ENCODE peak calls at places on chromosomes 5 and 9, in nine cellular contexts. M, D, S, X, K, R, U, W and J are unnamed samples. For H3K9me3, the result is how much of the 10 kb centered on the place peaks cover.

GRCh38 chr5:33726422-33727165 is 165.2 kb downstream of the ADAMTS12 start:
- DNase-seq in M (peak), D (no peak), S (no peak), X (no peak), K (no peak), R (no peak), U (no peak), W (no peak), J (no peak)

GRCh38 chr5:81081461-81081835 is 121.3 kb downstream of the RASGRF2 start:
- DNase-seq in M (no peak), D (no peak), S (no peak), X (no peak), K (no peak), R (no peak), U (no peak), W (no peak), J (no peak)

GRCh38 chr5:18105449-18105848 is 471.2 kb downstream of the TAF11L14 start:
- DNase-seq in M (peak), D (no peak), S (no peak), X (no peak), K (no peak), R (no peak), U (no peak), W (no peak), J (no peak)

GRCh38 chr5:15550502-15551115 is 50.6 kb downstream of the FBXL7 start:
- DNase-seq in M (no peak), D (no peak), S (no peak), X (no peak), K (no peak), R (no peak), U (no peak), W (no peak), J (no peak)

GRCh38 chr5:79495311-79495710 is 18.6 kb downstream of the HOMER1 start:
- DNase-seq in M (peak), D (no peak), S (peak), X (no peak), K (no peak), R (no peak), U (no peak), W (no peak), J (no peak)

GRCh38 chr9:118686940-118687339 is 682.3 kb downstream of the BRINP1 start:
- DNase-seq in M (no peak), D (no peak), S (no peak), X (no peak), K (no peak), R (no peak), U (no peak), W (no peak), J (no peak)

GRCh38 chr9:34126207-34127034 is at the start of gene DCAF12:
- DNase-seq in M (peak), D (peak), S (peak), X (peak), K (peak), R (peak), U (peak), W (peak), J (peak)

GRCh38 chr9:125079931-125080330 is 63.4 kb downstream of the SCAI start:
- DNase-seq in M (no peak), D (no peak), S (no peak), X (no peak), K (no peak), R (no peak), U (no peak), W (no peak), J (no peak)

GRCh38 chr5:127602896-127603470 is 45.9 kb upstream of the CTXN3 start:
- DNase-seq in M (no peak), D (no peak), S (no peak), X (no peak), K (no peak), R (no peak), U (no peak), W (no peak), J (no peak)

GRCh38 chr9:83451308-83451707 is 86.9 kb downstream of the FRMD3 start:
- DNase-seq in M (peak), D (no peak), S (no peak), X (no peak), K (no peak), R (no peak), U (no peak), W (no peak), J (no peak)

GRCh38 chr5:115472601-115473000 is 72.0 kb downstream of the FEM1C start:
- DNase-seq in M (no peak), D (no peak), S (no peak), X (no peak), K (no peak), R (no peak), U (no peak), W (peak), J (no peak)

GRCh38 chr9:121682201-121682600 is 30.8 kb downstream of the DAB2IP start:
- DNase-seq in M (no peak), D (peak), S (no peak), X (no peak), K (no peak), R (no peak), U (no peak), W (no peak), J (no peak)

GRCh38 chr5:126007841-126008240 is 415.4 kb upstream of the GRAMD2B start:
- DNase-seq in M (no peak), D (no peak), S (no peak), X (no peak), K (no peak), R (no peak), U (no peak), W (no peak), J (peak)

GRCh38 chr9:571066-571465 is 270.4 kb upstream of the DMRT1 start:
- DNase-seq in M (no peak), D (no peak), S (peak), X (no peak), K (no peak), R (no peak), U (no peak), W (no peak), J (no peak)

GRCh38 chr5:161286066-161286655 is 260.4 kb downstream of the GABRB2 start:
- DNase-seq in M (no peak), D (no peak), S (no peak), X (no peak), K (no peak), R (no peak), U (no peak), W (no peak), J (no peak)

GRCh38 chr5:75342836-75343235 is 5.8 kb downstream of the HMGCR start:
- DNase-seq in M (peak), D (no peak), S (no peak), X (no peak), K (no peak), R (no peak), U (no peak), W (no peak), J (no peak)

GRCh38 chr5:113093561-113093960 is 117.0 kb downstream of the DCP2 start:
- DNase-seq in M (peak), D (no peak), S (no peak), X (no peak), K (no peak), R (no peak), U (no peak), W (no peak), J (no peak)

GRCh38 chr9:133705576-133705975 is 32.6 kb downstream of the SARDH start:
- DNase-seq in M (no peak), D (peak), S (no peak), X (no peak), K (no peak), R (peak), U (no peak), W (peak), J (no peak)

GRCh38 chr9:137044502-137045177 is 1.3 kb downstream of the NPDC1 start:
- DNase-seq in M (peak), D (peak), S (peak), X (no peak), K (no peak), R (no peak), U (no peak), W (no peak), J (no peak)

GRCh38 chr5:133520991-133521706 is 91.2 kb downstream of the FSTL4 start:
- DNase-seq in M (no peak), D (no peak), S (no peak), X (no peak), K (no peak), R (no peak), U (no peak), W (no peak), J (no peak)

GRCh38 chr5:167665841-167666375 is 625.5 kb upstream of the WWC1 start:
- DNase-seq in M (no peak), D (no peak), S (no peak), X (no peak), K (no peak), R (no peak), U (no peak), W (no peak), J (no peak)

GRCh38 chr5:58836351-58836750 is 253.5 kb downstream of the RAB3C start:
- DNase-seq in M (no peak), D (no peak), S (no peak), X (no peak), K (no peak), R (no peak), U (no peak), W (no peak), J (no peak)

GRCh38 chr9:94169978-94170377 is 85.7 kb downstream of the PTPDC1 start:
- DNase-seq in M (no peak), D (no peak), S (no peak), X (no peak), K (no peak), R (no peak), U (no peak), W (no peak), J (no peak)

GRCh38 chr9:117300686-117301085 is 114.2 kb downstream of the ASTN2 start:
- DNase-seq in M (no peak), D (no peak), S (no peak), X (no peak), K (no peak), R (no peak), U (no peak), W (no peak), J (no peak)

GRCh38 chr5:129591508-129592160 is 131.5 kb downstream of the ADAMTS19 start:
- DNase-seq in M (no peak), D (no peak), S (no peak), X (no peak), K (no peak), R (no peak), U (no peak), W (no peak), J (no peak)

GRCh38 chr5:177472460-177473441 is 683 bp downstream of the DBN1 start:
- DNase-seq in M (peak), D (no peak), S (peak), X (no peak), K (no peak), R (no peak), U (peak), W (peak), J (no peak)

GRCh38 chr5:52007230-52007858 is 624.1 kb downstream of the ISL1 start:
- DNase-seq in M (peak), D (no peak), S (no peak), X (no peak), K (no peak), R (peak), U (peak), W (peak), J (no peak)

GRCh38 chr5:137932800-137933199 is 43.5 kb downstream of the PKD2L2 start:
- DNase-seq in M (no peak), D (no peak), S (no peak), X (no peak), K (no peak), R (no peak), U (no peak), W (no peak), J (no peak)

GRCh38 chr9:38284768-38285080 is 107.8 kb upstream of the ALDH1B1 start:
- DNase-seq in M (no peak), D (no peak), S (no peak), X (no peak), K (no peak), R (no peak), U (no peak), W (no peak), J (no peak)

GRCh38 chr9:6549106-6549505 is 96.4 kb downstream of the GLDC start:
- DNase-seq in M (no peak), D (no peak), S (no peak), X (no peak), K (no peak), R (no peak), U (no peak), W (no peak), J (no peak)

GRCh38 chr5:80516826-80517225 is 28.9 kb downstream of the FAM151B start:
- DNase-seq in M (peak), D (no peak), S (no peak), X (no peak), K (no peak), R (no peak), U (no peak), W (no peak), J (peak)

GRCh38 chr9:137905740-137906139 is 28.2 kb downstream of the CACNA1B start:
- DNase-seq in M (no peak), D (no peak), S (no peak), X (no peak), K (no peak), R (no peak), U (no peak), W (no peak), J (no peak)

DNA sequence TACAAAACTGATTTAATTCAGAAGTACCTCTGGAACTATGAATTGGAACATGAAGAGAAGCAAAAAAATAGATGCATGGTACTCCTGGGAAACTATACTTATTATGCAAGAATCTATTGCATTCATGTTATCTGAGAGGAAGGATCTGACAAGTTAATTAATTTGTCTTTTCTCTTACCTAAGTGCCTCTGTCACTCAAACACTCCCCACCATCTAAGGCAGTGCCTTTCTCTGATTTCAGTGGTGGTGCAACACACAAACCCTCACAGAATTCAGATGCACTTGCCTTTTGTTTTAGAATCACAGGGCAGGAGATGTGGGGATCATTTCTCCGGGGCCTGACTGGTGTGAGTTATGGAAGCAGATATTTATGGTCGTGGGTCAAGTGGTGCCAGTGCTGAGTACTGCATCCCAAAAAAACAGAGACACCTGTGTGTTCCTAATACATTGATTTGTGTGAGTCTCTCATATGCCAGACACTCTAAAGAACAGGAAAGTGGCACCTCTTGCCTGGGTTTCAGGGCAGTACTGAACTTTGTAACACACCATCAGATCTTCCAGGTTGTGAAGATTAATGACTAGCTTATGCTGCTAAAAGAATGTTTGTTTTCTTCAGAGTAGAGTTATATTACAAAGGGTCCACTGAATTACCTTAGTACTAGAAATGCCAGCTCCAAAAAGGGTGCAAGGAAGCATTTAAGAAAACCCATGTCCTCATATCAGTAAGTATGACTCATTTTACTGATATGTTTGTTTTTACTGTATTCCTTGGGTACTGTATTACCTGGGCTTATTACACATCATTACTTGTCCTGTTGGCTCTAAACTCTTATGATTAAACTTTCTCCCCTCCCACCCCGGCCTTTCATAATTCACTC is 52.7 kb upstream of the C9orf72 start:
- DNase-seq in M (peak), D (no peak), S (no peak), X (no peak), K (no peak), R (no peak), U (no peak), W (no peak), J (no peak)
- H3K27ac ChIP-seq in M (peak), D (no peak), S (peak), X (no peak), K (no peak), R (no peak), U (no peak), W (no peak), J (no peak)

DNA sequence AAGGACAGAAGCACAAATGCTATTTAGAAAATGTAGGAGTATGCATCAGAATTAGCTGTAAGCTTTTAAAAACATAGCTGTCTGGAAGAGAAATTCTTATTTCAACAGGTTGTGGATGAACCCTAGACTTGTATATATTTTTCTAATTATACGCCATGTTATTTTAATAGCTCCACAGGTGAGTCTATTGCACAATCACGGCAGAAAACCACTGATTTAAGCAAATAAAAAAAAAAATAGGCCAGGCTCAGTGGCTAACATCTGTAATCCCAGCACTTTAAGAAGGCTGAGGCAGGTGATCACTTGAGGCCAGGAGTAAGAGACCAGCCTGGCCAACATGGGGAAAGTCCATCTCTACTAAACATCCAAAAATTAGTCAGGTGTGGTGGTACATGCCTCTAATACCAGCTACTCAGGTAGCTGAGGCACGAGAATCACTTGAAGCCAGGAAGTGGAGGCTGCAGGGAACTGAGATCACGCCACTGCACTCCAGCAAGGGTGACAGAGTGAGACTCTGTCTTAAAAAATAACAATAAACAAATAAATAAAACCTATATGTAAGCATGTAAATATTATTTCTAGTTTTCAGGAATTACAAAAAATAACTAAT is 11.7 kb downstream of the TRIM23 start:
- DNase-seq in M (no peak), D (no peak), S (no peak), X (no peak), K (no peak), R (no peak), U (no peak), W (no peak), J (no peak)
- H3K9me3 ChIP-seq in M (under half), D (under half), S (under half), X (under half), K (under half), R (under half), U (under half), W (under half), J (under half)

GRCh38 chr9:4050686-4051315 is 249.1 kb downstream of the GLIS3 start:
- DNase-seq in M (no peak), D (no peak), S (no peak), X (no peak), K (no peak), R (no peak), U (no peak), W (no peak), J (no peak)

GRCh38 chr9:4045556-4045955 is 254.3 kb downstream of the GLIS3 start:
- DNase-seq in M (no peak), D (no peak), S (no peak), X (no peak), K (no peak), R (no peak), U (no peak), W (no peak), J (no peak)

GRCh38 chr9:4042966-4043365 is 256.9 kb downstream of the GLIS3 start:
- DNase-seq in M (no peak), D (no peak), S (no peak), X (no peak), K (no peak), R (no peak), U (no peak), W (no peak), J (no peak)

GRCh38 chr9:4048441-4048840 is 251.4 kb downstream of the GLIS3 start:
- DNase-seq in M (peak), D (no peak), S (no peak), X (no peak), K (no peak), R (no peak), U (no peak), W (no peak), J (peak)
- TF ChIP-seq CTCF in M (peak), D (peak), S (no peak), X (no peak), K (no peak), R (no peak), U (no peak), W (peak), J (peak)

GRCh38 chr5:314676-315487 is 6.6 kb upstream of the AHRR start:
- DNase-seq in M (no peak), D (no peak), S (no peak), X (no peak), K (no peak), R (no peak), U (no peak), W (no peak), J (no peak)

GRCh38 chr5:315488-316209 is 5.9 kb upstream of the AHRR start:
- DNase-seq in M (no peak), D (no peak), S (no peak), X (no peak), K (no peak), R (no peak), U (no peak), W (no peak), J (no peak)

GRCh38 chr5:313265-313664 is 8.2 kb upstream of the AHRR start:
- DNase-seq in M (no peak), D (no peak), S (no peak), X (no peak), K (no peak), R (no peak), U (no peak), W (no peak), J (no peak)

GRCh38 chr5:312845-313244 is 8.7 kb upstream of the AHRR start:
- DNase-seq in M (no peak), D (no peak), S (no peak), X (no peak), K (no peak), R (no peak), U (no peak), W (no peak), J (no peak)

DNA sequence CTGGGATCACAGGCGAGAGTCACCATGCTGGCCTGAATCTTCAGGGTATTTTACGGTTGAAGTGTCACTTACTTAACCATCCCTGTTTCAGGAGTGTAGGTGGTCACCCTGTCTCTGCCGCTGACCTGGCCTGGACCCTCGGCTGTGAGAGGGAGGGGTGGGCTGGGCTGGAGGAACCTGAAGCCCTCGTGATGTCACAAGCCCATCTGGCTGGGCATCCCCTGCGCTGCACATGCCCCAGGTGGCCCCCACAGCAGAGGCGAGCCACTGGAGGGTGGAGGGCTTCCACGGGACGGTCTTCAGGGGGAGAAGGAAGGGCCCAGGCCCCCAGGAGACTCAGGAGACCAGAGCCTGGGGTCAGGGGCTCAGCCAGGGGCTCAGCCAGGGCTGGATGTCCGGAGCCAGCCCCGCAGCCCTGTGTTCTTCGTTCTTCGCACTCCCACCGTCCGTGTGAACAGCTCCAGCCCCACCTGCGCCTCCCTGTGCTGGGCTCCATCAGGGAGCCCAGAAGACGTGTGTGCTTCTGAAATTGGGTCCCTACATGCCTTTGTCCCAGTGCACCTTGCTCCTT is 7.6 kb upstream of the AHRR start:
- DNase-seq in M (no peak), D (peak), S (no peak), X (no peak), K (no peak), R (no peak), U (no peak), W (no peak), J (no peak)
- H3K27ac ChIP-seq in M (no peak), D (no peak), S (no peak), X (no peak), K (no peak), R (no peak), U (no peak), W (peak), J (no peak)

DNA sequence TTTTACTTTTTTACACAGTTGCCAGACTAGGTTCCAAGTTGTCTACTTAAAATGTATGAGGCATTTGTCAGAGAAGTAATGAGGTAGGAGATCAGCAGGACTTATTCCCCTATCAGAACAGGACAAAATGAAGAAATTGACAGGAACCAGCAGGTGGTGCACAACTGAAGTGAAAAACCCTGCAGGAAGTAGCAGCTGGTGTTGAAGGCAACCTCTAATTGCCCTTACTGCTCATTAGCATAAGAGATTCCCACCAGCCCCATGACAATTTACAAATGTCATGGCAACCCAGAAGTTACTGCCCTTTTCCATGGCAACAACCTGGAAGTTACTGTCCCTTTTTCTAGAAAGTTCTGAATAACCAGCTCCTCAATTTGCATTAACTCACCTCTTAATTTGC is 5.4 kb downstream of the PCDHB15 start:
- DNase-seq in M (no peak), D (no peak), S (no peak), X (no peak), K (no peak), R (no peak), U (no peak), W (no peak), J (no peak)
- H3K9me3 ChIP-seq in M (under half), D (half or more), S (under half), X (under half), K (under half), R (under half), U (under half), W (under half), J (under half)